ENCODE peak calls at places on chromosomes 4 and X, in eight cellular contexts. T is choroid plexus epithelial cell; D is activated gamma-delta T cell; H is Right ventricle myocardium inferior; W is stimulated activated CD4-positive, alpha-beta T cell treated with anti-CD3 and anti-CD28 coated beads, Interleukin-12 subunit alpha, Interleukin-12 subunit beta, amount 100 ng/mL, for 4 hours; C is HFFc6; L is stromal cell of bone marrow; X is pancreas. A is an unnamed sample.

GRCh38 chr4:87908341-87908740 is 67.2 kb upstream of the SPP1 start:
- DNase-seq in C (no peak), W (no peak), X (no peak), T (no peak), D (no peak), L (no peak), H (no peak), A (no peak)

GRCh38 chr4:179112441-179113170 is 1670.4 kb upstream of the AGA start:
- DNase-seq in H (no peak), C (no peak), D (no peak), X (no peak), L (no peak), T (no peak), W (no peak), A (no peak)

GRCh38 chrX:13223868-13224555 is 95.8 kb downstream of the ATXN3L start:
- DNase-seq in W (no peak), H (no peak), L (peak), C (peak), T (peak), X (peak), D (no peak), A (no peak)

GRCh38 chr4:121950212-121950679 is 1.6 kb downstream of the TRPC3 start:
- DNase-seq in W (peak), T (peak), C (peak), X (peak), H (peak), L (peak), D (peak), A (peak)

GRCh38 chr4:189204616-189205015 is 736.1 kb upstream of the FRG1 start:
- DNase-seq in X (no peak), T (no peak), L (no peak), D (no peak), C (no peak), H (no peak), W (no peak), A (no peak)

GRCh38 chr4:256492-256891 is 48.8 kb downstream of the ZNF732 start:
- DNase-seq in L (no peak), D (no peak), W (no peak), T (no peak), C (no peak), X (no peak), H (no peak), A (no peak)

GRCh38 chrX:43881410-43882293 is 598 bp downstream of the MAOB start:
- DNase-seq in W (no peak), L (no peak), C (no peak), T (no peak), D (no peak), H (no peak), X (no peak), A (no peak)

GRCh38 chr4:133581971-133582619 is 433.0 kb downstream of the PCDH10 start:
- DNase-seq in W (no peak), D (no peak), T (peak), X (no peak), L (peak), H (no peak), C (no peak), A (no peak)

GRCh38 chr4:1411436-1412375 is 5.5 kb upstream of the NKX1-1 start:
- DNase-seq in D (no peak), L (no peak), H (no peak), C (no peak), X (no peak), W (no peak), T (no peak), A (peak)

GRCh38 chr4:27094785-27095184 is 234.1 kb downstream of the STIM2 start:
- DNase-seq in C (no peak), H (no peak), T (peak), L (no peak), X (peak), W (no peak), D (no peak), A (no peak)